ENCODE peak calls at places on chromosomes 3 and 15, in ten cellular contexts. X, U, T, G, F, B, W, P, S and C are unnamed samples.

GRCh38 chr3:115281697-115282685 is 134.9 kb upstream of the ZBTB20 start:
- DNase-seq in X (no peak), U (no peak), T (no peak), G (no peak), F (no peak), B (no peak), W (no peak), P (no peak), S (no peak), C (no peak)

GRCh38 chr3:178059836-178060235 is 476.4 kb upstream of the KCNMB2 start:
- DNase-seq in X (no peak), U (no peak), T (peak; percentile 44), G (no peak), F (no peak), B (no peak), W (no peak), P (no peak), S (no peak), C (no peak)

GRCh38 chr15:27690290-27690689 is 408.8 kb downstream of the OCA2 start:
- DNase-seq in X (no peak), U (no peak), T (no peak), G (no peak), F (no peak), B (no peak), W (no peak), P (no peak), S (no peak), C (no peak)

GRCh38 chr3:99817047-99817436 is 620 bp upstream of the CMSS1 start:
- DNase-seq in X (peak; percentile 66), U (no peak), T (no peak), G (no peak), F (no peak), B (no peak), W (no peak), P (no peak), S (no peak), C (no peak)

GRCh38 chr3:122085666-122086065 is 30.5 kb downstream of the CD86 start:
- DNase-seq in X (no peak), U (no peak), T (no peak), G (no peak), F (no peak), B (no peak), W (no peak), P (no peak), S (no peak), C (no peak)

GRCh38 chr15:92638291-92638708 is 17.3 kb downstream of the FAM174B start:
- DNase-seq in X (no peak), U (no peak), T (no peak), G (no peak), F (no peak), B (no peak), W (no peak), P (peak; percentile 73), S (peak; percentile 65), C (no peak)

GRCh38 chr3:108724101-108724500 is 33.1 kb downstream of the RETNLB start:
- DNase-seq in X (no peak), U (no peak), T (no peak), G (no peak), F (no peak), B (no peak), W (no peak), P (no peak), S (no peak), C (no peak)

GRCh38 chr3:162492446-162493081 is 996.0 kb downstream of the OTOL1 start:
- DNase-seq in X (no peak), U (no peak), T (peak; percentile 72), G (peak; percentile 57), F (peak; percentile 67), B (no peak), W (peak; percentile 60), P (no peak), S (no peak), C (no peak)

GRCh38 chr3:2097641-2098191 is 950 bp upstream of the CNTN4 start:
- DNase-seq in X (no peak), U (no peak), T (no peak), G (no peak), F (no peak), B (no peak), W (no peak), P (peak; percentile 56), S (no peak), C (no peak)

GRCh38 chr3:2096196-2096595 is 2.5 kb upstream of the CNTN4 start:
- DNase-seq in X (no peak), U (no peak), T (no peak), G (no peak), F (no peak), B (no peak), W (no peak), P (no peak), S (no peak), C (no peak)

GRCh38 chr3:2098398-2099027 is at the start of gene CNTN4:
- DNase-seq in X (peak; percentile 86), U (no peak), T (no peak), G (no peak), F (peak; percentile 23), B (peak; percentile 5), W (peak; percentile 3), P (peak; percentile 96), S (peak; percentile 82), C (peak; percentile 89)

GRCh38 chr3:2099028-2099671 is 484 bp downstream of the CNTN4 start:
- DNase-seq in X (no peak), U (no peak), T (no peak), G (no peak), F (no peak), B (peak; percentile 2), W (no peak), P (peak; percentile 71), S (peak; percentile 51), C (peak; percentile 70)

GRCh38 chr3:2099779-2100191 is 1.1 kb downstream of the CNTN4 start:
- DNase-seq in X (no peak), U (no peak), T (no peak), G (no peak), F (no peak), B (peak; percentile 2), W (no peak), P (peak; percentile 39), S (no peak), C (peak; percentile 70)
- H3K4me3 ChIP-seq in X (peak overlapping the region; percentile 37), U (no peak overlapping the region), T (no peak overlapping the region), G (no peak overlapping the region), F (no peak overlapping the region), B (no peak overlapping the region), W (no peak overlapping the region), P (peak overlapping the region; percentile 77), S (peak overlapping the region; percentile 58), C (peak overlapping the region; percentile 62)

GRCh38 chr15:37096878-37097568 is 3.3 kb downstream of the MEIS2 start:
- DNase-seq in X (no peak), U (no peak), T (no peak), G (no peak), F (no peak), B (no peak), W (no peak), P (peak; percentile 25), S (no peak), C (peak; percentile 65)

GRCh38 chr15:37093480-37094410 is 6.6 kb downstream of the MEIS2 start:
- DNase-seq in X (no peak), U (no peak), T (no peak), G (peak; percentile 71), F (no peak), B (no peak), W (peak; percentile 84), P (peak; percentile 42), S (no peak), C (no peak)

GRCh38 chr15:37095993-37096877 is 4.1 kb downstream of the MEIS2 start:
- DNase-seq in X (peak; percentile 81), U (no peak), T (no peak), G (no peak), F (no peak), B (no peak), W (peak; percentile 66), P (peak; percentile 24), S (no peak), C (peak; percentile 71)

GRCh38 chr15:37095197-37095992 is 5.0 kb downstream of the MEIS2 start:
- DNase-seq in X (no peak), U (no peak), T (no peak), G (no peak), F (no peak), B (peak; percentile 42), W (no peak), P (peak; percentile 20), S (no peak), C (peak; percentile 60)

GRCh38 chr15:37094542-37095196 is 5.7 kb downstream of the MEIS2 start:
- DNase-seq in X (no peak), U (no peak), T (no peak), G (no peak), F (no peak), B (no peak), W (peak; percentile 67), P (peak; percentile 5), S (no peak), C (no peak)
- H3K4me3 ChIP-seq in X (peak overlapping the region; percentile 83), U (no peak overlapping the region), T (peak overlapping the region; percentile 95), G (peak overlapping the region; percentile 4), F (no peak overlapping the region), B (peak overlapping the region; percentile 13), W (peak overlapping the region; percentile 19), P (no peak overlapping the region), S (peak overlapping the region; percentile 56), C (peak overlapping the region; percentile 23)

GRCh38 chr15:66707310-66708160 is 5.5 kb downstream of the SMAD6 start:
- DNase-seq in X (peak; percentile 75), U (no peak), T (peak; percentile 40), G (no peak), F (peak; percentile 73), B (no peak), W (peak; percentile 79), P (peak; percentile 82), S (no peak), C (no peak)

GRCh38 chr15:66704783-66705113 is 2.7 kb downstream of the SMAD6 start:
- DNase-seq in X (no peak), U (no peak), T (no peak), G (no peak), F (no peak), B (no peak), W (no peak), P (peak; percentile 54), S (no peak), C (no peak)

GRCh38 chr15:66706840-66707239 is 4.8 kb downstream of the SMAD6 start:
- DNase-seq in X (no peak), U (no peak), T (no peak), G (no peak), F (no peak), B (no peak), W (no peak), P (no peak), S (no peak), C (no peak)

GRCh38 chr15:66705277-66705927 is 3.4 kb downstream of the SMAD6 start:
- DNase-seq in X (no peak), U (no peak), T (no peak), G (no peak), F (no peak), B (no peak), W (no peak), P (no peak), S (no peak), C (no peak)

DNA sequence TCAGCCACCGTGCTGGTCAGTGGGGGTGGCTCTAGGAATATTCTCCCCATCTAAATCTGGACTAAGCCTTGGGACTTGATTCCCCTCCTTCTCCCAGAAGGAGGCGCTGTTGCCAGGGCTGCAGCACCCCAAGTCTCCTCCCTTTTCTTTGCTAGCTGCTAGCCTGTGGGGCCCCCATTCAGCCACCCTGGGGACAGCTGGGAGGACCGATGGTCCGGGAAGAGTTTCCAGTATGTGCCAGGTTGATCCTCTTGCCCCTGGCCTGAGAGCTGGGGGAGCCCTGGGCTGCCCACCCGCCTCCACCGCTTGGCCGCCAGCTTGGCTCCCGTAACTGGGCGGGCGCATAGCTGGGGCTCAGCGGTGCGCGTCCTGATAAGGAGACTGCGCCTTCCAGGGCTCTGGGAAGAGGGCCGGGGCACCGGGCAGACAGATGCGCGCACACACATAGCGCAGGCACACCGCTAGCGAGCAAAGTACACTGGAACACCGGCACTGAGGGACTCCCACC is 4.2 kb downstream of the SMAD6 start:
- DNase-seq in X (no peak), U (no peak), T (peak; percentile 38), G (no peak), F (peak; percentile 61), B (no peak), W (peak; percentile 78), P (peak; percentile 65), S (no peak), C (no peak)
- H3K4me3 ChIP-seq in X (no peak overlapping the region), U (no peak overlapping the region), T (peak overlapping the region; percentile 84), G (no peak overlapping the region), F (peak overlapping the region; percentile 90), B (no peak overlapping the region), W (peak overlapping the region; percentile 78), P (peak overlapping the region; percentile 9), S (peak overlapping the region; percentile 83), C (peak overlapping the region; percentile 52)

GRCh38 chr15:96339662-96340347 is 9.3 kb downstream of the NR2F2 start:
- DNase-seq in X (no peak), U (no peak), T (no peak), G (no peak), F (no peak), B (no peak), W (peak; percentile 35), P (no peak), S (no peak), C (no peak)
- H3K4me3 ChIP-seq in X (peak overlapping the region; percentile 69), U (peak overlapping the region; percentile 86), T (peak overlapping the region; percentile 80), G (peak overlapping the region; percentile 93), F (peak overlapping the region; percentile 67), B (no peak overlapping the region), W (peak overlapping the region; percentile 83), P (peak overlapping the region; percentile 43), S (peak overlapping the region; percentile 71), C (peak overlapping the region; percentile 100)